ENCODE peak calls at places on chromosomes 12 and 14, in nine cellular contexts. V, O, S, P, U, F, B, R and G are unnamed samples.
A peak's percentile ranks its signal among the peaks of the same experiment; 100 is the strongest.

GRCh38 chr12:9798008-9798619 is 29.2 kb upstream of the KLRF1 start:
- DNase-seq in V (no peak), O (peak; percentile 81), S (no peak), P (peak; percentile 21), U (no peak), F (no peak), B (peak; percentile 77), R (peak; percentile 51), G (no peak)

GRCh38 chr14:74574092-74574438 is 38.0 kb downstream of the LTBP2 start:
- DNase-seq in V (no peak), O (no peak), S (no peak), P (no peak), U (no peak), F (peak; percentile 2), B (no peak), R (no peak), G (no peak)

GRCh38 chr12:121499929-121500793 is 80.7 kb downstream of the KDM2B start:
- DNase-seq in V (peak; percentile 81), O (peak; percentile 85), S (peak; percentile 80), P (peak; percentile 72), U (peak; percentile 87), F (peak; percentile 81), B (peak; percentile 71), R (peak; percentile 69), G (peak; percentile 85)

GRCh38 chr14:37274652-37275051 is 76.9 kb downstream of the MIPOL1 start:
- DNase-seq in V (no peak), O (no peak), S (no peak), P (no peak), U (no peak), F (no peak), B (no peak), R (no peak), G (no peak)

GRCh38 chr14:20294636-20295035 is 11.1 kb downstream of the TTC5 start:
- DNase-seq in V (no peak), O (no peak), S (no peak), P (no peak), U (no peak), F (no peak), B (no peak), R (no peak), G (no peak)

GRCh38 chr12:75944097-75944904 is 87.3 kb downstream of the PHLDA1 start:
- DNase-seq in V (no peak), O (peak; percentile 64), S (no peak), P (peak; percentile 90), U (no peak), F (no peak), B (peak; percentile 92), R (no peak), G (peak; percentile 20)

GRCh38 chr12:66829660-66830325 is 150.9 kb upstream of the GRIP1 start:
- DNase-seq in V (no peak), O (no peak), S (no peak), P (no peak), U (no peak), F (no peak), B (no peak), R (no peak), G (no peak)

GRCh38 chr12:30979371-30980259 is 53.1 kb downstream of the TSPAN11 start:
- DNase-seq in V (no peak), O (no peak), S (no peak), P (peak; percentile 35), U (no peak), F (no peak), B (peak; percentile 32), R (no peak), G (no peak)

GRCh38 chr12:2457215-2458112 is 337.3 kb upstream of the FKBP4 start:
- DNase-seq in V (no peak), O (no peak), S (no peak), P (no peak), U (no peak), F (no peak), B (no peak), R (no peak), G (no peak)

GRCh38 chr14:83163016-83163415 is 1629.4 kb upstream of the SEL1L start:
- DNase-seq in V (no peak), O (no peak), S (no peak), P (no peak), U (no peak), F (no peak), B (no peak), R (no peak), G (no peak)

GRCh38 chr12:1859643-1860042 is 39.3 kb downstream of the LRTM2 start:
- DNase-seq in V (no peak), O (no peak), S (no peak), P (peak; percentile 34), U (peak; percentile 22), F (no peak), B (no peak), R (no peak), G (no peak)

GRCh38 chr14:73740921-73741326 is 26.7 kb upstream of the PNMA1 start:
- DNase-seq in V (no peak), O (peak; percentile 71), S (no peak), P (peak; percentile 70), U (no peak), F (peak; percentile 89), B (peak; percentile 60), R (no peak), G (no peak)

GRCh38 chr12:45051490-45052105 is 699 bp upstream of the DBX2 start:
- DNase-seq in V (no peak), O (no peak), S (no peak), P (peak; percentile 35), U (no peak), F (peak; percentile 25), B (peak; percentile 17), R (no peak), G (no peak)

GRCh38 chr12:4164591-4165558 is 108.7 kb upstream of the CCND2 start:
- DNase-seq in V (peak; percentile 27), O (peak; percentile 75), S (peak; percentile 67), P (peak; percentile 64), U (peak; percentile 65), F (peak; percentile 50), B (peak; percentile 59), R (peak; percentile 41), G (peak; percentile 48)

GRCh38 chr12:124715121-124715990 is 147.9 kb upstream of the NCOR2 start:
- DNase-seq in V (no peak), O (peak; percentile 42), S (no peak), P (peak; percentile 35), U (no peak), F (peak; percentile 59), B (no peak), R (no peak), G (no peak)

GRCh38 chr14:31802838-31803237 is 241.6 kb downstream of the NUBPL start:
- DNase-seq in V (no peak), O (no peak), S (no peak), P (no peak), U (no peak), F (no peak), B (no peak), R (no peak), G (no peak)

GRCh38 chr12:1808036-1808797 is 12.1 kb upstream of the LRTM2 start:
- DNase-seq in V (peak; percentile 4), O (no peak), S (no peak), P (no peak), U (peak; percentile 14), F (peak; percentile 34), B (no peak), R (no peak), G (no peak)

GRCh38 chr12:103924761-103925641 is 5.2 kb upstream of the HSP90B1 start:
- DNase-seq in V (no peak), O (peak; percentile 58), S (peak; percentile 41), P (peak; percentile 78), U (no peak), F (no peak), B (peak; percentile 82), R (no peak), G (no peak)

GRCh38 chr12:120846721-120847120 is 57.4 kb downstream of the SPPL3 start:
- DNase-seq in V (no peak), O (no peak), S (no peak), P (peak; percentile 35), U (no peak), F (no peak), B (no peak), R (no peak), G (no peak)

GRCh38 chr14:54177861-54178591 is 218.8 kb upstream of the CDKN3 start:
- DNase-seq in V (no peak), O (peak; percentile 46), S (no peak), P (peak; percentile 15), U (no peak), F (no peak), B (no peak), R (no peak), G (no peak)

GRCh38 chr14:55383039-55383438 is 28.6 kb downstream of the ATG14 start:
- DNase-seq in V (no peak), O (no peak), S (no peak), P (peak; percentile 23), U (no peak), F (no peak), B (no peak), R (no peak), G (no peak)

GRCh38 chr12:110269622-110270124 is 11.4 kb upstream of the ATP2A2 start:
- DNase-seq in V (no peak), O (peak; percentile 68), S (no peak), P (peak; percentile 86), U (no peak), F (no peak), B (peak; percentile 90), R (no peak), G (no peak)

GRCh38 chr12:85872497-85873091 is 1.5 kb upstream of the NTS start:
- DNase-seq in V (no peak), O (peak; percentile 74), S (no peak), P (peak; percentile 73), U (no peak), F (no peak), B (peak; percentile 80), R (no peak), G (peak; percentile 5)

GRCh38 chr12:127613056-127613455 is 653.9 kb upstream of the TMEM132C start:
- DNase-seq in V (no peak), O (no peak), S (no peak), P (no peak), U (no peak), F (no peak), B (no peak), R (no peak), G (no peak)

GRCh38 chr12:68451261-68452091 is 119.3 kb upstream of the MDM1 start:
- DNase-seq in V (no peak), O (peak; percentile 13), S (peak; percentile 41), P (peak; percentile 85), U (no peak), F (no peak), B (peak; percentile 85), R (no peak), G (no peak)

GRCh38 chr12:94601972-94602517 is 48.3 kb downstream of the TMCC3 start:
- DNase-seq in V (no peak), O (no peak), S (no peak), P (no peak), U (no peak), F (no peak), B (no peak), R (no peak), G (no peak)

GRCh38 chr12:89524201-89525001 is at the start of gene GALNT4:
- DNase-seq in V (peak; percentile 80), O (peak; percentile 94), S (peak; percentile 67), P (peak; percentile 93), U (peak; percentile 78), F (peak; percentile 92), B (peak; percentile 90), R (peak; percentile 70), G (peak; percentile 75)

GRCh38 chr12:88362439-88362838 is 217.8 kb downstream of the KITLG start:
- DNase-seq in V (no peak), O (no peak), S (no peak), P (peak; percentile 47), U (no peak), F (no peak), B (peak; percentile 13), R (no peak), G (no peak)

GRCh38 chr12:98741229-98741614 is 96.1 kb downstream of the APAF1 start:
- DNase-seq in V (no peak), O (no peak), S (no peak), P (peak; percentile 53), U (no peak), F (no peak), B (no peak), R (no peak), G (no peak)

GRCh38 chr14:30603402-30603801 is 18.7 kb upstream of the SCFD1 start:
- DNase-seq in V (no peak), O (no peak), S (no peak), P (no peak), U (no peak), F (no peak), B (no peak), R (no peak), G (no peak)

GRCh38 chr12:44459569-44459968 is 416.5 kb downstream of the NELL2 start:
- DNase-seq in V (no peak), O (no peak), S (no peak), P (no peak), U (no peak), F (no peak), B (no peak), R (no peak), G (no peak)